ENCODE peak calls at places on chromosome 7, in seven cellular contexts. Z is GM10248, V is breast epithelium, W is AG09309, L is right atrium auricular region, I is NB4, U is heart right ventricle. P is an unnamed sample.

GRCh38 chr7:139737221-139738100 is 40.3 kb downstream of the HIPK2 start:
- DNase-seq in Z (no peak), V (no peak), W (no peak), L (peak), I (no peak), U (no peak), P (no peak)

GRCh38 chr7:157664866-157665633 is 328.2 kb downstream of the DNAJB6 start:
- DNase-seq in Z (no peak), V (no peak), W (no peak), L (no peak), I (no peak), U (no peak), P (no peak)

GRCh38 chr7:2938514-2939192 is 94.5 kb upstream of the GNA12 start:
- DNase-seq in Z (no peak), V (no peak), W (no peak), L (no peak), I (no peak), U (no peak), P (no peak)

GRCh38 chr7:548401-548800 is 28.8 kb upstream of the PDGFA start:
- DNase-seq in Z (no peak), V (no peak), W (no peak), L (no peak), I (no peak), U (peak), P (no peak)

GRCh38 chr7:41085244-41085643 is 617.6 kb downstream of the INHBA start:
- DNase-seq in Z (no peak), V (no peak), W (no peak), L (no peak), I (no peak), U (no peak), P (no peak)

GRCh38 chr7:84176716-84177115 is 17.9 kb downstream of the SEMA3A start:
- DNase-seq in Z (no peak), V (no peak), W (peak), L (no peak), I (no peak), U (no peak), P (no peak)

GRCh38 chr7:94338921-94339371 is 55.7 kb upstream of the COL1A2 start:
- DNase-seq in Z (no peak), V (no peak), W (peak), L (no peak), I (no peak), U (no peak), P (no peak)

GRCh38 chr7:45421826-45422225 is 152.3 kb upstream of the ADCY1 start:
- DNase-seq in Z (no peak), V (no peak), W (no peak), L (no peak), I (no peak), U (no peak), P (no peak)

GRCh38 chr7:28239823-28240204 is 59.2 kb upstream of the JAZF1 start:
- DNase-seq in Z (no peak), V (no peak), W (no peak), L (no peak), I (peak), U (no peak), P (no peak)

GRCh38 chr7:74183142-74183541 is 9.0 kb downstream of the EIF4H start:
- DNase-seq in Z (no peak), V (peak), W (no peak), L (no peak), I (no peak), U (no peak), P (no peak)

GRCh38 chr7:149764481-149765398 is 8.6 kb downstream of the ZNF467 start:
- DNase-seq in Z (no peak), V (no peak), W (no peak), L (no peak), I (no peak), U (no peak), P (no peak)

GRCh38 chr7:129209067-129209926 is 15.5 kb upstream of the AHCYL2 start:
- DNase-seq in Z (no peak), V (no peak), W (no peak), L (no peak), I (no peak), U (no peak), P (no peak)

GRCh38 chr7:138797715-138798320 is at the start of the genes ATP6V0A4 and TMEM213:
- DNase-seq in Z (no peak), V (no peak), W (no peak), L (no peak), I (no peak), U (no peak), P (no peak)

GRCh38 chr7:148356303-148356702 is 234.3 kb upstream of the C7orf33 start:
- DNase-seq in Z (no peak), V (no peak), W (no peak), L (no peak), I (no peak), U (peak), P (no peak)

GRCh38 chr7:133638835-133639234 is 386.0 kb downstream of the EXOC4 start:
- DNase-seq in Z (no peak), V (no peak), W (no peak), L (no peak), I (no peak), U (no peak), P (no peak)

GRCh38 chr7:159197066-159197975 is 52.7 kb upstream of the VIPR2 start:
- DNase-seq in Z (no peak), V (no peak), W (no peak), L (no peak), I (peak), U (no peak), P (no peak)

GRCh38 chr7:18276380-18276779 is 219.2 kb upstream of the HDAC9 start:
- DNase-seq in Z (no peak), V (no peak), W (no peak), L (no peak), I (no peak), U (no peak), P (no peak)
- TF ChIP-seq CTCF in Z (no peak), V (no peak), W (no peak), L (no peak), I (no peak), U (no peak), P (no peak)

GRCh38 chr7:155298834-155299538 is 1.3 kb downstream of the INSIG1 start:
- DNase-seq in Z (peak), V (peak), W (peak), L (peak), I (peak), U (peak), P (peak)
- TF ChIP-seq CTCF in Z (no peak), V (peak), W (no peak), L (no peak), I (no peak), U (no peak), P (no peak)

GRCh38 chr7:151206914-151207313 is 3.4 kb downstream of the H2BK1 start:
- DNase-seq in Z (no peak), V (no peak), W (no peak), L (no peak), I (peak), U (no peak), P (no peak)

GRCh38 chr7:151201751-151202150 is 8.5 kb downstream of the H2BK1 start:
- DNase-seq in Z (no peak), V (no peak), W (no peak), L (no peak), I (no peak), U (no peak), P (no peak)

GRCh38 chr7:151202836-151203235 is 7.5 kb downstream of the H2BK1 start:
- DNase-seq in Z (no peak), V (no peak), W (no peak), L (no peak), I (no peak), U (no peak), P (no peak)

GRCh38 chr7:151205749-151206148 is 4.5 kb downstream of the H2BK1 start:
- DNase-seq in Z (no peak), V (no peak), W (no peak), L (no peak), I (no peak), U (no peak), P (no peak)

DNA sequence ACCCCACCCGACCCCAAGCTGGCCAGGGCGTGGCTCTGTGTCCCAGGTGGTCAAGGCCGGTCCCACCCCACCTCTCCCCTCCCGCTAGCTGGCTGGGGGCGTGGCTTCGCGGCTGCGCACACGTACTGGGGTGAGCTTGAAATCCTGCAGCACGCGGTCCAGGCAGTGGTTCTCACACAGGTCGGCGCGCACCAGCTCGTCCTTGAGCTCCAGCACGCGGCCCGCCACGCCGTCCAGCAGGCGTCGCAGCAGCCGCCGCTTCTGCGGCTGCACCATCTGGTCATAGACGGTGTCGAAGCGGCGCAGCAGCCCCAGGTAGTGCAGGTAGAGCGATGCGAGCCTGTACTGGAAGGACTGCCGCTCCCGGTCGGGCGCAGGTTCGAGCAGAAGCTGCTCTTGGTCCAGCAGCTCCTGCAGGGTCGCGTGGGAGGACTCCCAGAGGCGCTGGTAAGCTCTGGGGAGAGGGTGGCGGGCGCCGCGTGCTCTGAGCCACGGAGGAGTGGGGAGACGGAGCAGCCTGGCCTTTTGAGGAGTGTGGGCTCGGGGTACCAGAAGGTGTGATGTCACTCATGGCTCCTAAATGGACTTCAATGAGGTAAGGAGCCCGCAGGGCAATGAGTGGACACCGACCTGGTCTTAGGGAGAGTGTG is 5.8 kb downstream of the H2BK1 start:
- DNase-seq in Z (no peak), V (no peak), W (no peak), L (no peak), I (no peak), U (no peak), P (no peak)
- TF ChIP-seq CTCF in Z (no peak), V (no peak), W (peak), L (no peak), I (no peak), U (no peak), P (no peak)

DNA sequence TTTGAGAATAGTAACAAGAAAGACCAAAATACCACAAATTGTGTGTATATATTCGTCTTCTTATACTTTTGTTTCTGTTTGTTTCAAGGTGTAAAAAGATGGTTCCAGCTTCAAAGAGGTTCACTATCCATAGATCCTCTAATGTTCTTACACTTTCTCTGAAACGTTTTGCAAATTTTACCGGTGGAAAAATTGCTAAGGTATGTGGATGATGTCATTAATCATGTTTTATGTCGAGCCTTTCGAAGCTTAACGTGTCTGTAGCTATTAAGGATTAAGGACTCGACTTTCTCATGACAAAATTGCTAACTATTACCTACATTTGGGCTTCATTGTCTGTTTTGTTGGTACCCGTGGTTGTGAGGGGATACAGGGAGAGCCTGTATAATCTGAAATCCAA is 112.8 kb downstream of the ANKRD61 start:
- DNase-seq in Z (no peak), V (no peak), W (no peak), L (no peak), I (no peak), U (no peak), P (no peak)
- TF ChIP-seq CTCF in Z (no peak), V (no peak), W (no peak), L (no peak), I (no peak), U (no peak), P (no peak)

DNA sequence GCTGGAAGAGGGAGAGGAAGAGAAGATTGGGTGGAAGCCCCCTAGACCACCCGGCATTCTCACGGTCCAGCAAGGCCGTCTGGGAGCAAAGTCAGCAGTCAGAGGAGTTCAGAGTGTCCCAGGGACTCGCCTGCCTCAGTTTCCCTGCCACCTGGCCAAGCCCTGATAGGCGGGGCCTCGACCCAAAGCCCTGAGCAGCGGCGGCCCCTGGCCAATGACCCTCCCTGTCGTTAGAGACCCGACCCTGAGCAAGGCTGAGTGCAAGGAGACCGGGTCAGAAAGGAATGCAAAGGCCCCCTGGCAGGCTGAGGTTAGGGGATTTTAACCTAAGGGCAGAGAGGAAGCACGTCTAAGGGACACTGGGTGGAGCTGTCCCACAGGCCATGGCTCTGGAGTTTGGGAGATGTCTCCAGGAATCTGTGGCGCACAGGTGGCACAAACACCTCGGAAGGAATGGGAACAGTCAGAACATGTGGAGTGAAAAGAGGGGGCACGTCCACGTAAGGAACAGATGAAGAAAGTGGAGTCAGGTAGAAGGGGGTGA is 196.8 kb upstream of the PDE1C start:
- DNase-seq in Z (no peak), V (no peak), W (no peak), L (no peak), I (no peak), U (no peak), P (no peak)
- TF ChIP-seq CTCF in Z (no peak), V (no peak), W (no peak), L (no peak), I (no peak), U (no peak), P (no peak)

DNA sequence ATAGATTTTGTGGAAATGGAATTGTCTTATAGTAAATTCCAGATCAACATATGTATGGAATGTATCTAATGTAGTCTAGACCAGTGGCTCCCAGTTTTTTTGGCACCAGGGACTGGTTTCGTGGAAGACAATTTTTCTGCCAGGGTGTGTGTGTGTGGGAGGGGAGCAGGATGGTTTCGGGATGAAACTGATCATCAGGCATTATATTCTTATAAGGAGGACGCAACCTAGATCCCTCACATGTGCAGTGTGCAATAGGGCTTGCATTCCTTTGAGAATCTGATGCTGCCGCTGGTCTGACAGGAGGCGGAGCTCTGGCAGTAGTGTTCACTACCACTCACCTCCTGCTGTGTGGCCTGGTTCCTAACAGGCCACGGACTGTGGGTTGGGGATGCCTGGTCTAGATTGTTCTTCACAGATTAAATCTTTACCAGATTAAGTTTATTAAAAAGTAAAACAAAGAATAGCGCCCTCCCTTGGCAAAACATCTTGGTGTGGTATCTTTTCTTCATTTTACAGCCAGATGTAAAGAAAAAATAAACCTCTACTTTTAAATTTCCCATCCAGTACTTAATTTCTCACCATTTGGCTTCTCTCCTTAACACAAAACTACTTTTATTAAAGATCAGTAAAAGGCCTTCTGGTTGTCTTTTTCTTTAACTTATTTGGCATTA is 48.4 kb downstream of the SEPTIN7 start:
- DNase-seq in Z (no peak), V (no peak), W (no peak), L (no peak), I (no peak), U (no peak), P (no peak)
- TF ChIP-seq CTCF in Z (no peak), V (no peak), W (no peak), L (no peak), I (no peak), U (no peak), P (no peak)

DNA sequence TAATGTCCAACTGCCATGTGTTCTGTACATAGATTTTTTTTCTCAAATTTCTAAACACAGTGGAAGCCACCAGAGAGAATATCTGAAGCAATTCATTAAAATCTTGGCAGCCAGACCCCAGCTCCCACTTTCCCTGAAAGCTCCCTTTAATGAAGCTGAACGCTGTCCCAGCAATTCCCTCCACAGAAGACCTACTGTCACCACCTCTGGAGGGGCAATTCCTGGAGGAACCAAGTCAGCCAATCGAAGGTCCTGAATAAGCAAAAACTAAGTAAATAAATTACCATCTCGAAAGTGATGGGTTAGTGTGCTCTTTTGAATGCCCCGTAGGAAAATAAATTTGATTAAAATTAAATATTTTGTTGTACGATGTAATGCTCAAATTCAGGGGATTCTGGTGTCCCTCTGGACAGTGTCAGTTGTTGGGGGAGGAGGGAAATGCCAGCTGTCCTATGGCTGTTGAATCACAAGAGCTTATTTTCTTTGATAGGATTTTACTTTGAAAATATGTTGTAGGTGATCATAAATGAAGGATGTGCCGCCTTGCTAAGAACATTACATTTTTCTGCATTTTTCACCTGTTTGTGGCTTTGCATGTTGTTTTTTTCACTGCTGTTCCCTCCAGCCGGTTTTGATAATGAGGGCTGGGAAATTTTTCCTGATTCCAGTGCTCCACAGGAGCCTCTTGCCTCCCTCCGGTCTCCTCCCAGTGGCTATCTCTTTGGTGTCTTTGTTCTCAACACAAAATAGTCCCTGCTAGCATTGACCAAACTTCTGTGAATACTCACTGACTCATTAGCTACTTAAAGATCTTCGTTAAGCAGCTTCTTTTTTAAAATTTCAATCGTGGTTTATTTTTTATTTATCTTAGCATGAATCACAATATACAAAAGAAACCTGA is 9.3 kb upstream of the GSAP start:
- DNase-seq in Z (no peak), V (no peak), W (no peak), L (no peak), I (no peak), U (no peak), P (no peak)
- TF ChIP-seq CTCF in Z (no peak), V (no peak), W (no peak), L (no peak), I (no peak), U (no peak), P (no peak)

GRCh38 chr7:25949672-25950487 is 202.1 kb upstream of the NFE2L3 start:
- DNase-seq in Z (peak), V (no peak), W (no peak), L (no peak), I (peak), U (no peak), P (no peak)
- TF ChIP-seq CTCF in Z (no peak), V (peak), W (no peak), L (no peak), I (no peak), U (no peak), P (no peak)

GRCh38 chr7:85748861-85749260 is 562.0 kb upstream of the SEMA3D start:
- DNase-seq in Z (no peak), V (no peak), W (no peak), L (no peak), I (no peak), U (no peak), P (no peak)

GRCh38 chr7:85749715-85750453 is 563.0 kb upstream of the SEMA3D start:
- DNase-seq in Z (no peak), V (no peak), W (no peak), L (no peak), I (peak), U (no peak), P (no peak)

GRCh38 chr7:85750454-85750949 is 563.6 kb upstream of the SEMA3D start:
- DNase-seq in Z (peak), V (no peak), W (peak), L (no peak), I (peak), U (no peak), P (no peak)
- TF ChIP-seq CTCF in Z (peak), V (no peak), W (peak), L (peak), I (peak), U (peak), P (no peak)